ENCODE peak calls at places on chromosomes 5 and 9, in four cellular contexts. H is mesothelial cell of epicardium, O is RWPE2, D is nephron progenitor cell. P is an unnamed sample.

GRCh38 chr5:172683696-172684464 is 42.8 kb downstream of the NEURL1B start:
- DNase-seq in H (no peak), O (no peak), D (peak; percentile 75), P (peak; percentile 72)

GRCh38 chr9:38171926-38172325 is 102.9 kb upstream of the SHB start:
- DNase-seq in H (no peak), O (no peak), D (no peak), P (no peak)

GRCh38 chr9:112831281-112831851 is 59.3 kb downstream of the SLC46A2 start:
- DNase-seq in H (no peak), O (no peak), D (no peak), P (no peak)

GRCh38 chr9:16559418-16560188 is 310.9 kb downstream of the BNC2 start:
- DNase-seq in H (no peak), O (no peak), D (no peak), P (no peak)

GRCh38 chr5:139385061-139385889 is 2.2 kb upstream of the SLC23A1 start:
- DNase-seq in H (no peak), O (peak; percentile 45), D (no peak), P (peak; percentile 57)

GRCh38 chr9:34045903-34046302 is 2.8 kb downstream of the UBAP2 start:
- DNase-seq in H (no peak), O (no peak), D (no peak), P (no peak)

GRCh38 chr5:143673676-143674468 is 138.1 kb upstream of the HMHB1 start:
- DNase-seq in H (no peak), O (no peak), D (no peak), P (no peak)

GRCh38 chr5:386432-387341 is 56.3 kb upstream of the EXOC3 start:
- DNase-seq in H (peak; percentile 36), O (peak; percentile 35), D (no peak), P (no peak)

GRCh38 chr9:69470186-69470977 is 145.4 kb downstream of the ENTREP1 start:
- DNase-seq in H (no peak), O (no peak), D (no peak), P (no peak)

GRCh38 chr5:41219655-41220269 is 6.4 kb upstream of the C6 start:
- DNase-seq in H (no peak), O (no peak), D (no peak), P (no peak)

GRCh38 chr9:130993303-130994030 is 15.5 kb upstream of the LAMC3 start:
- DNase-seq in H (no peak), O (no peak), D (no peak), P (no peak)

GRCh38 chr5:160315968-160316367 is 3.6 kb upstream of the CCNJL start:
- DNase-seq in H (no peak), O (peak; percentile 90), D (no peak), P (no peak)

GRCh38 chr5:118762291-118762690 is 226.1 kb downstream of the DTWD2 start:
- DNase-seq in H (no peak), O (no peak), D (no peak), P (no peak)

DNA sequence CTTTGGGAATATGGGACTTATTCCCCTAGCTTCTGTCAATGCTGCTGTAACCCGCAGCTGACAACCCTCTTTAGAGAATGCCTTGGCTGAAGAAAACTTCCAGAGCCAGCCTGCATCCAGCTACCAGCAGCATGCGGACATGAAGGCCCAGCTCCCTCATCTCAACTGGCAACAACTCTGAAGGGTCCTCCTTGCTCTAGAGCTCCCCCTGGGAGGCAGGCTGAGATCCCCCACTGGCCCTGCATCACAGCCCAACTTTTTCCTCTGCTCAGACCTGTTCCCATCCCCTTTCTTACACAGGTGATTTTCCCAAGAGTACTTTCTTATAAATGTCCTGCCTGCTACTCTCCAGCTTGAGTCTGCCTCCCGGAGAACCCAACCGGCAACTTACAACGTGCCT is 18.7 kb upstream of the WNT8A start:
- DNase-seq in H (no peak), O (no peak), D (peak; percentile 8), P (no peak)
- TF ChIP-seq CTCF in H (no peak), O (peak; percentile 44), D (peak; percentile 27), P (no peak)

GRCh38 chr9:86557918-86558317 is 203.7 kb upstream of the TUT7 start:
- DNase-seq in H (no peak), O (no peak), D (no peak), P (no peak)
- TF ChIP-seq CTCF in H (no peak), O (no peak), D (no peak), P (no peak)

DNA sequence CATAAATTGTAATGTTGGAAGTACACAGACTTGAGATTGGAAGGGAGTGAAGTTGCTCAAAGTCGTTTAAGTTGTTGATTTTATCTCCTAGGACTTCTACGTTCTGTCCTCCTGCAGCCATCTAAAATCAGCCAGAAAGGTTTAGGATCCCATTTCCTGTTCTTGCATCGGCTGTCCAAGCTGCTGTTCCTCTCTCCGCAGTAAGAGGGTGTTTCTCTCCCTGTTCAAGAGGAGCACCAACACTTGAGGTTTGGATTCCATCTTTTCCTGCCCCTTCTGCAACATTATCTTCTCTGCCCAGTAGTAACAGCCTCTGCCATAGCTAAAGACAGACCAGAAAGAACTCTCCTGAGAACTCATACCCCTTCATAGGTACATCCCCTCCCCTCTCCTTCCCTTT is 373.4 kb downstream of the GADD45G start:
- DNase-seq in H (no peak), O (no peak), D (no peak), P (no peak)
- TF ChIP-seq CTCF in H (no peak), O (peak; percentile 30), D (peak; percentile 30), P (no peak)

GRCh38 chr5:67372887-67373286 is 176.3 kb upstream of the CD180 start:
- DNase-seq in H (no peak), O (no peak), D (no peak), P (no peak)

GRCh38 chr5:67373518-67373917 is 176.9 kb upstream of the CD180 start:
- DNase-seq in H (no peak), O (no peak), D (no peak), P (no peak)

GRCh38 chr5:67374378-67374777 is 177.8 kb upstream of the CD180 start:
- DNase-seq in H (no peak), O (no peak), D (no peak), P (no peak)

GRCh38 chr5:67377651-67378050 is 181.1 kb upstream of the CD180 start:
- DNase-seq in H (no peak), O (no peak), D (no peak), P (no peak)

GRCh38 chr5:67375606-67376005 is 179.0 kb upstream of the CD180 start:
- DNase-seq in H (no peak), O (no peak), D (no peak), P (no peak)
- TF ChIP-seq CTCF in H (no peak), O (no peak), D (no peak), P (no peak)